ENCODE peak calls at places on chromosome 13, in six cellular contexts. T, Q, E, K, L and S are unnamed samples.

GRCh38 chr13:104357672-104358314 is 1291.6 kb upstream of the SLC10A2 start:
- DNase-seq in T (no peak), K (no peak), L (no peak), E (no peak), Q (no peak), S (no peak)

GRCh38 chr13:113938716-113939115 is 35.2 kb downstream of the C13orf46 start:
- DNase-seq in E (peak; percentile 22), K (no peak), Q (no peak), L (no peak), T (no peak), S (no peak)

GRCh38 chr13:72763411-72763810 is 18.3 kb downstream of the DIS3 start:
- DNase-seq in Q (no peak), L (no peak), E (no peak), K (no peak), T (no peak), S (no peak)

GRCh38 chr13:59771272-59771671 is 392.5 kb downstream of the DIAPH3 start:
- DNase-seq in Q (no peak), E (no peak), L (no peak), T (no peak), K (no peak), S (no peak)

GRCh38 chr13:66665991-66666390 is 564.1 kb downstream of the PCDH9 start:
- DNase-seq in L (peak; percentile 54), E (peak; percentile 7), K (no peak), T (no peak), Q (no peak), S (no peak)

GRCh38 chr13:112696001-112696868 is 6.4 kb downstream of the ATP11A start:
- DNase-seq in K (no peak), T (no peak), Q (no peak), E (no peak), L (no peak), S (no peak)

GRCh38 chr13:21567714-21568113 is 36.3 kb downstream of the MICU2 start:
- DNase-seq in T (no peak), Q (no peak), E (no peak), K (no peak), L (no peak), S (no peak)

GRCh38 chr13:98823442-98823841 is 71.0 kb upstream of the SLC15A1 start:
- DNase-seq in Q (no peak), E (no peak), T (no peak), K (no peak), L (no peak), S (no peak)

GRCh38 chr13:106710267-106710666 is 142.3 kb upstream of the ARGLU1 start:
- DNase-seq in K (no peak), L (no peak), Q (no peak), E (no peak), T (no peak), S (no peak)

GRCh38 chr13:33543631-33544030 is 258.1 kb upstream of the STARD13 start:
- DNase-seq in T (no peak), E (no peak), Q (no peak), K (no peak), L (no peak), S (no peak)

GRCh38 chr13:82522872-82523271 is 1359.4 kb downstream of the SLITRK1 start:
- DNase-seq in Q (no peak), T (no peak), E (no peak), K (no peak), L (no peak), S (no peak)

GRCh38 chr13:101655435-101655834 is 203.0 kb downstream of the ITGBL1 start:
- DNase-seq in L (no peak), E (no peak), T (no peak), K (no peak), Q (no peak), S (no peak)

GRCh38 chr13:99572131-99572530 is 70.9 kb downstream of the TM9SF2 start:
- DNase-seq in L (no peak), E (no peak), Q (no peak), T (no peak), K (no peak), S (no peak)

GRCh38 chr13:51541809-51542258 is 42.4 kb upstream of the WDFY2 start:
- DNase-seq in K (no peak), E (no peak), L (no peak), Q (no peak), T (no peak), S (no peak)

GRCh38 chr13:21879263-21879914 is 208.5 kb downstream of the FGF9 start:
- DNase-seq in L (no peak), T (no peak), K (no peak), E (no peak), Q (no peak), S (no peak)

GRCh38 chr13:106958690-106959089 is 390.8 kb upstream of the ARGLU1 start:
- DNase-seq in Q (no peak), K (no peak), E (no peak), T (no peak), L (no peak), S (no peak)